ENCODE peak calls at places on chromosomes 11 and 22, in ten cellular contexts. P, C, B, V, Q, S, N, J, R and H are unnamed samples.

GRCh38 chr11:74311352-74311926 is at the start of gene P4HA3:
- DNase-seq in P (peak; percentile 79), C (no peak), B (no peak), V (peak; percentile 67), Q (peak; percentile 51), S (peak; percentile 67), N (peak; percentile 66), J (peak; percentile 85), R (peak; percentile 92), H (peak; percentile 89)

GRCh38 chr22:33271390-33272161 is 213.4 kb upstream of the SYN3 start:
- DNase-seq in P (no peak), C (no peak), B (no peak), V (no peak), Q (no peak), S (no peak), N (peak; percentile 44), J (no peak), R (no peak), H (no peak)

GRCh38 chr22:26401726-26402125 is 27.3 kb upstream of the ASPHD2 start:
- DNase-seq in P (no peak), C (no peak), B (no peak), V (no peak), Q (no peak), S (no peak), N (no peak), J (no peak), R (no peak), H (no peak)

GRCh38 chr11:64638829-64639228 is 47.8 kb downstream of the SLC22A12 start:
- DNase-seq in P (no peak), C (no peak), B (no peak), V (no peak), Q (no peak), S (no peak), N (no peak), J (no peak), R (no peak), H (no peak)

GRCh38 chr22:23754980-23755636 is 883 bp upstream of the VPREB3 start:
- DNase-seq in P (no peak), C (no peak), B (no peak), V (no peak), Q (no peak), S (no peak), N (no peak), J (no peak), R (no peak), H (no peak)

GRCh38 chr22:38317995-38318715 is 922 bp upstream of the CSNK1E start:
- DNase-seq in P (peak; percentile 96), C (peak; percentile 53), B (peak; percentile 97), V (peak; percentile 95), Q (peak; percentile 63), S (peak; percentile 38), N (peak; percentile 85), J (no peak), R (peak; percentile 95), H (no peak)

GRCh38 chr11:76152086-76152658 is 54.1 kb downstream of the WNT11 start:
- DNase-seq in P (peak; percentile 63), C (peak; percentile 94), B (peak; percentile 10), V (peak; percentile 94), Q (peak; percentile 42), S (peak; percentile 91), N (peak; percentile 89), J (peak; percentile 90), R (peak; percentile 98), H (no peak)

GRCh38 chr11:10941429-10941828 is 83.6 kb upstream of the ZBED5 start:
- DNase-seq in P (no peak), C (no peak), B (no peak), V (no peak), Q (no peak), S (no peak), N (no peak), J (no peak), R (no peak), H (no peak)

GRCh38 chr11:12871251-12871650 is 137.9 kb upstream of the RASSF10 start:
- DNase-seq in P (peak; percentile 39), C (no peak), B (peak; percentile 30), V (no peak), Q (no peak), S (no peak), N (no peak), J (no peak), R (no peak), H (no peak)

GRCh38 chr11:12871788-12872321 is 137.3 kb upstream of the RASSF10 start:
- DNase-seq in P (peak; percentile 45), C (no peak), B (peak; percentile 44), V (peak; percentile 18), Q (no peak), S (no peak), N (no peak), J (no peak), R (no peak), H (no peak)

GRCh38 chr11:12867531-12867930 is 141.6 kb upstream of the RASSF10 start:
- DNase-seq in P (no peak), C (no peak), B (no peak), V (no peak), Q (no peak), S (no peak), N (no peak), J (no peak), R (no peak), H (no peak)

GRCh38 chr11:12865871-12866595 is 143.1 kb upstream of the RASSF10 start:
- DNase-seq in P (no peak), C (no peak), B (no peak), V (no peak), Q (no peak), S (no peak), N (no peak), J (no peak), R (no peak), H (no peak)

GRCh38 chr11:12868315-12869073 is 140.6 kb upstream of the RASSF10 start:
- DNase-seq in P (peak; percentile 47), C (no peak), B (peak; percentile 39), V (peak; percentile 25), Q (no peak), S (no peak), N (no peak), J (no peak), R (no peak), H (no peak)
- TF ChIP-seq CTCF in P (no peak), C (no peak), B (peak; percentile 76), V (peak; percentile 56), Q (no peak), S (no peak), N (no peak), J (no peak), R (no peak), H (peak; percentile 72)

GRCh38 chr11:34357646-34358257 is at the start of gene ABTB2:
- DNase-seq in P (peak; percentile 99), C (peak; percentile 95), B (peak; percentile 95), V (peak; percentile 97), Q (peak; percentile 99), S (peak; percentile 98), N (peak; percentile 99), J (peak; percentile 99), R (peak; percentile 100), H (peak; percentile 98)

GRCh38 chr11:34356576-34356917 is 1.3 kb downstream of the ABTB2 start:
- DNase-seq in P (peak; percentile 56), C (no peak), B (peak; percentile 28), V (no peak), Q (no peak), S (peak; percentile 33), N (no peak), J (peak; percentile 29), R (no peak), H (no peak)

GRCh38 chr11:34358258-34358665 is 452 bp upstream of the ABTB2 start:
- DNase-seq in P (peak; percentile 65), C (no peak), B (no peak), V (peak; percentile 79), Q (peak; percentile 80), S (peak; percentile 60), N (peak; percentile 67), J (peak; percentile 65), R (peak; percentile 90), H (no peak)

GRCh38 chr11:34356130-34356529 is 1.7 kb downstream of the ABTB2 start:
- DNase-seq in P (no peak), C (no peak), B (no peak), V (no peak), Q (peak; percentile 11), S (no peak), N (no peak), J (peak; percentile 17), R (no peak), H (no peak)

GRCh38 chr11:34356918-34357645 is 728 bp downstream of the ABTB2 start:
- DNase-seq in P (peak; percentile 79), C (no peak), B (peak; percentile 45), V (peak; percentile 52), Q (peak; percentile 52), S (peak; percentile 40), N (peak; percentile 48), J (peak; percentile 59), R (peak; percentile 92), H (no peak)
- TF ChIP-seq CTCF in P (no peak), C (no peak), B (no peak), V (no peak), Q (peak; percentile 15), S (no peak), N (no peak), J (no peak), R (no peak), H (peak; percentile 45)

GRCh38 chr11:108117746-108118371 is 3.5 kb upstream of the ACAT1 start:
- DNase-seq in P (peak; percentile 70), C (no peak), B (peak; percentile 45), V (peak; percentile 73), Q (no peak), S (no peak), N (no peak), J (no peak), R (no peak), H (no peak)

GRCh38 chr11:108115495-108116140 is 5.7 kb upstream of the ACAT1 start:
- DNase-seq in P (peak; percentile 93), C (peak; percentile 91), B (peak; percentile 86), V (peak; percentile 96), Q (no peak), S (no peak), N (peak; percentile 73), J (peak; percentile 16), R (peak; percentile 97), H (no peak)

GRCh38 chr11:108125126-108125525 is 3.8 kb downstream of the ACAT1 start:
- DNase-seq in P (no peak), C (no peak), B (no peak), V (no peak), Q (no peak), S (no peak), N (no peak), J (no peak), R (no peak), H (no peak)

GRCh38 chr11:108122166-108122628 is 830 bp downstream of the ACAT1 start:
- DNase-seq in P (peak; percentile 54), C (no peak), B (no peak), V (peak; percentile 28), Q (no peak), S (no peak), N (peak; percentile 51), J (no peak), R (no peak), H (no peak)

GRCh38 chr11:108121274-108122155 is at the start of gene ACAT1:
- DNase-seq in P (peak; percentile 98), C (peak; percentile 98), B (peak; percentile 85), V (peak; percentile 98), Q (peak; percentile 96), S (peak; percentile 92), N (peak; percentile 99), J (peak; percentile 97), R (peak; percentile 100), H (peak; percentile 98)
- TF ChIP-seq CTCF in P (no peak), C (no peak), B (peak; percentile 71), V (no peak), Q (peak; percentile 32), S (peak; percentile 44), N (peak; percentile 68), J (no peak), R (no peak), H (peak; percentile 59)

GRCh38 chr11:85590848-85591483 is 36.2 kb downstream of the DLG2 start:
- DNase-seq in P (peak; percentile 50), C (no peak), B (peak; percentile 27), V (peak; percentile 82), Q (no peak), S (no peak), N (no peak), J (no peak), R (no peak), H (no peak)
- TF ChIP-seq CTCF in P (no peak), C (no peak), B (peak; percentile 66), V (peak; percentile 77), Q (peak; percentile 5), S (no peak), N (no peak), J (no peak), R (no peak), H (peak; percentile 78)